ENCODE peak calls at places on chromosome 20, in seven cellular contexts. F, M, G, R, B, E and P are unnamed samples.
A peak's percentile ranks its signal among the peaks of the same experiment; 100 is the strongest.

GRCh38 chr20:13099676-13100075 is 90.9 kb downstream of the SPTLC3 start:
- DNase-seq in B (no peak), G (no peak), F (no peak), R (no peak), E (no peak), M (no peak), P (no peak)

GRCh38 chr20:15673206-15673605 is 900.0 kb downstream of the KIF16B start:
- DNase-seq in R (peak; percentile 76), E (no peak), M (no peak), B (no peak), F (no peak), G (no peak), P (no peak)

GRCh38 chr20:47456952-47457724 is 44.5 kb upstream of the NCOA3 start:
- DNase-seq in E (no peak), G (peak; percentile 20), F (no peak), R (no peak), M (no peak), B (no peak), P (no peak)

GRCh38 chr20:40189621-40190020 is 499.4 kb downstream of the MAFB start:
- DNase-seq in F (no peak), B (no peak), R (no peak), E (no peak), M (no peak), G (no peak), P (no peak)

GRCh38 chr20:32539817-32540675 is 45.1 kb downstream of the NOL4L start:
- DNase-seq in E (no peak), M (no peak), F (peak; percentile 71), G (peak; percentile 57), R (no peak), B (no peak), P (no peak)

GRCh38 chr20:11337361-11338130 is 580.1 kb upstream of the BTBD3 start:
- DNase-seq in M (no peak), E (no peak), B (no peak), G (no peak), R (no peak), F (no peak), P (no peak)

GRCh38 chr20:48350291-48350988 is 477.4 kb downstream of the PREX1 start:
- DNase-seq in B (no peak), F (peak; percentile 59), R (no peak), E (peak; percentile 29), M (no peak), G (peak; percentile 43), P (no peak)

GRCh38 chr20:3632311-3633004 is 30.7 kb downstream of the GFRA4 start:
- DNase-seq in E (no peak), M (no peak), R (no peak), B (no peak), F (peak; percentile 43), G (no peak), P (no peak)

GRCh38 chr20:19918965-19919329 is 98.2 kb upstream of the NAA20 start:
- DNase-seq in E (no peak), G (no peak), M (no peak), R (no peak), F (peak; percentile 76), B (no peak), P (no peak)

GRCh38 chr20:59182401-59183044 is 18.9 kb downstream of the ZNF831 start:
- DNase-seq in R (no peak), E (no peak), F (no peak), B (no peak), G (no peak), M (no peak), P (no peak)

GRCh38 chr20:12391099-12391498 is 473.4 kb downstream of the BTBD3 start:
- DNase-seq in R (no peak), E (no peak), M (no peak), F (no peak), G (no peak), B (no peak), P (no peak)

GRCh38 chr20:14865169-14865568 is 527.8 kb upstream of the FLRT3 start:
- DNase-seq in E (no peak), R (no peak), M (no peak), B (no peak), F (no peak), G (no peak), P (no peak)

GRCh38 chr20:2005359-2005758 is 11.5 kb upstream of the PDYN start:
- DNase-seq in M (no peak), R (no peak), E (no peak), B (no peak), G (no peak), F (no peak), P (no peak)

GRCh38 chr20:48850257-48850656 is 22.5 kb upstream of the PREX1 start:
- DNase-seq in R (no peak), F (no peak), B (no peak), E (no peak), M (no peak), G (no peak), P (no peak)

GRCh38 chr20:13337090-13337784 is 116.2 kb downstream of the ISM1 start:
- DNase-seq in R (no peak), M (no peak), G (no peak), B (no peak), F (no peak), E (no peak), P (no peak)

GRCh38 chr20:16729080-16729479 is 746 bp upstream of the SNRPB2 start:
- DNase-seq in M (no peak), B (no peak), G (no peak), R (no peak), F (no peak), E (no peak), P (no peak)

GRCh38 chr20:2149507-2149906 is 47.9 kb downstream of the STK35 start:
- DNase-seq in B (no peak), F (no peak), G (no peak), M (no peak), R (no peak), E (no peak), P (no peak)

GRCh38 chr20:35820715-35821114 is 48.9 kb downstream of the PHF20 start:
- DNase-seq in E (no peak), R (no peak), F (no peak), G (no peak), M (no peak), B (no peak), P (no peak)

GRCh38 chr20:59603727-59604608 is at the start of gene PHACTR3:
- DNase-seq in M (no peak), R (no peak), G (no peak), B (no peak), E (no peak), F (no peak), P (no peak)

GRCh38 chr20:41116282-41116960 is 20.9 kb upstream of the PLCG1 start:
- DNase-seq in F (no peak), B (no peak), E (no peak), R (no peak), M (no peak), G (peak; percentile 85), P (no peak)

DNA sequence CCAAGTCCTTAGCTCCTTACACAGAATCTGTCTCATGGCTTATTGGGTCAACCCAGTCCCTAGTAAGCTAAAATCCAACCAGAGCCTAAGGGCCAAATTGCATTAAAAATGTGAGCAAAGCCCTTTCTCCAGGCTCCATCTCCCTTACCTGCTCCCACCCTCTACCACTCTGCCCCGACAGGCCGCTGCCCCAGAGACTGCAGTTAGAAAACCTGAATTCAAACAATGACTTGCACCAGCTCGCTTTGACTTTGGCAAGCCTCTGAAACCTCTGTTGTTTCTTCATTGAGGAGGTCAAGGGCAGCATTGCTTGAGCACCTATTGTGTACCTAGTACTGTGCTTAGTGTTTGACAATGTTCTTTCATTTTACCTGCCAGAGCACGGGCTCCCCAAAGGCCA is 188.1 kb upstream of the PMEPA1 start:
- DNase-seq in B (no peak), E (no peak), R (no peak), G (no peak), M (no peak), F (no peak), P (no peak)
- H3K9ac ChIP-seq in B (no peak overlapping the region), E (no peak overlapping the region), R (no peak overlapping the region), G (no peak overlapping the region), M (no peak overlapping the region), F (no peak overlapping the region), P (no peak overlapping the region)

GRCh38 chr20:5548112-5548511 is 202.1 kb upstream of the SHLD1 start:
- DNase-seq in G (no peak), R (no peak), E (no peak), B (no peak), M (no peak), F (no peak), P (no peak)

GRCh38 chr20:5544175-5544574 is 206.0 kb upstream of the SHLD1 start:
- DNase-seq in F (no peak), B (no peak), M (no peak), E (no peak), G (no peak), R (no peak), P (no peak)

GRCh38 chr20:5544702-5545101 is 205.5 kb upstream of the SHLD1 start:
- DNase-seq in E (no peak), F (no peak), G (no peak), M (no peak), R (no peak), B (no peak), P (no peak)

GRCh38 chr20:5549200-5549599 is 201.0 kb upstream of the SHLD1 start:
- DNase-seq in F (no peak), R (no peak), B (no peak), G (peak; percentile 68), M (no peak), E (no peak), P (no peak)

GRCh38 chr20:5545381-5545941 is 204.7 kb upstream of the SHLD1 start:
- DNase-seq in B (no peak), F (no peak), R (no peak), E (no peak), G (no peak), M (no peak), P (no peak)
- TF ChIP-seq POLR2AphosphoS5 in B (peak; percentile 67), F (no peak), R (no peak), E (no peak), G (no peak), M (no peak), P (no peak)

DNA sequence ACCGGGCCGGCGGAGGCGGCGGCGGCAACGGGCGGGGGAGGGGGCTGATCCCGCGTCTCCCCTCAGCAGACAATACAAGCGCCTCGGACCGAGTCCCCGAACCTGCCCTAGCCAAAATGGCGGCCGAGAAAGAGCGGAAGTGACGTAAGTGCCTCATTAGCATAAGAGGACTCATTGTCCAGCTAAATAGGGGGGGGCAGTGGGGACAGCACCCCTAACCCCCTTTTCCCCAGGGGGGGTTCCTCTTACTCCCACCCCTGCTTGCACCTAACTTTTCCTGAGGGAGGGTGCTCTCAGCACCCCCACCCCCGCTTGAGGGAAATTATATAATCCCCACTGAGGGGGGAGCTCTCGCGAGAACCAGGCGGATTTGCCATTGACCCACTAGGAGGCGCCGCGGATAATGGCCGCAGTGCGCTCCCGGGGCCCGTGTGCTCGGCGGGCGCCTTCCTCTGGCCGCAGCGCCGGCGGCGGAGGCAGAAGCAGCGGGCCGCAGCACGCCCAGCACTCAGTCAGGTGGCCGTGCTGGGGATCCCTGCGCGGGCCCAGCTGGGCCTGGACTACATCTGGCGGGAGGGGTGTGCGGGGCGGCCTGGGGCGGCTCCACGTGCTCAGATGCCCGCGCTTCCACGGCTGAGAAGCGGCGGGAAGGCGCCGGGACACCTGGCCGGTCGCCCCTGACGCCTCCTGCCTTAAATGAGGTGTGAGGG is at the start of gene ADNP:
- DNase-seq in F (peak; percentile 88), G (peak; percentile 95), M (peak; percentile 88), E (peak; percentile 83), R (peak; percentile 95), B (peak; percentile 66), P (no peak)
- TF ChIP-seq EZH2 in F (no peak), G (no peak), M (no peak), E (no peak), R (no peak), B (no peak), P (no peak)

GRCh38 chr20:56911946-56912345 is 282.8 kb downstream of the TFAP2C start:
- DNase-seq in B (no peak), F (no peak), R (no peak), E (no peak), G (no peak), M (no peak), P (no peak)
- H3K9ac ChIP-seq in B (no peak overlapping the region), F (no peak overlapping the region), R (no peak overlapping the region), E (no peak overlapping the region), G (no peak overlapping the region), M (no peak overlapping the region), P (no peak overlapping the region)